ENCODE peak calls at places on chromosomes 3 and 15, in nine cellular contexts. One of them, this sample, is unnamed.

GRCh38 chr3:14535616-14536015 is 4.5 kb downstream of the GRIP2 start:
- DNase-seq in heart left ventricle: peak; percentile 14
- DNase-seq in OCI-LY7: no peak
- DNase-seq in hepatocyte: no peak
- DNase-seq in HCT116: no peak
- DNase-seq in esophagus squamous epithelium: no peak
- DNase-seq in keratinocyte: no peak
- DNase-seq in body of pancreas: no peak
- DNase-seq in right lobe of liver: no peak
- DNase-seq in this sample: no peak

GRCh38 chr3:20108869-20109268 is 68.6 kb downstream of the KAT2B start:
- DNase-seq in heart left ventricle: no peak
- DNase-seq in OCI-LY7: no peak
- DNase-seq in hepatocyte: no peak
- DNase-seq in HCT116: no peak
- DNase-seq in esophagus squamous epithelium: no peak
- DNase-seq in keratinocyte: no peak
- DNase-seq in body of pancreas: peak; percentile 43
- DNase-seq in right lobe of liver: peak; percentile 55
- DNase-seq in this sample: no peak

GRCh38 chr15:73305331-73306211 is 63.2 kb downstream of the HCN4 start:
- DNase-seq in heart left ventricle: peak; percentile 53
- DNase-seq in OCI-LY7: peak; percentile 45
- DNase-seq in hepatocyte: peak; percentile 82
- DNase-seq in HCT116: peak; percentile 61
- DNase-seq in esophagus squamous epithelium: no peak
- DNase-seq in keratinocyte: peak; percentile 21
- DNase-seq in body of pancreas: peak; percentile 33
- DNase-seq in right lobe of liver: no peak
- DNase-seq in this sample: no peak

GRCh38 chr3:141421639-141422319 is 53.5 kb downstream of the ZBTB38 start:
- DNase-seq in heart left ventricle: no peak
- DNase-seq in OCI-LY7: no peak
- DNase-seq in hepatocyte: no peak
- DNase-seq in HCT116: no peak
- DNase-seq in esophagus squamous epithelium: no peak
- DNase-seq in keratinocyte: no peak
- DNase-seq in body of pancreas: no peak
- DNase-seq in right lobe of liver: no peak
- DNase-seq in this sample: no peak

GRCh38 chr3:38640661-38641441 is 8.6 kb downstream of the SCN5A start:
- DNase-seq in heart left ventricle: no peak
- DNase-seq in OCI-LY7: no peak
- DNase-seq in hepatocyte: no peak
- DNase-seq in HCT116: no peak
- DNase-seq in esophagus squamous epithelium: no peak
- DNase-seq in keratinocyte: no peak
- DNase-seq in body of pancreas: no peak
- DNase-seq in right lobe of liver: no peak
- DNase-seq in this sample: no peak

GRCh38 chr15:77455696-77456293 is 35.1 kb downstream of the HMG20A start:
- DNase-seq in heart left ventricle: peak; percentile 42
- DNase-seq in OCI-LY7: no peak
- DNase-seq in hepatocyte: peak; percentile 7
- DNase-seq in HCT116: no peak
- DNase-seq in esophagus squamous epithelium: no peak
- DNase-seq in keratinocyte: no peak
- DNase-seq in body of pancreas: no peak
- DNase-seq in right lobe of liver: no peak
- DNase-seq in this sample: no peak

GRCh38 chr15:75065851-75066509 is 42.6 kb downstream of the PPCDC start:
- DNase-seq in heart left ventricle: no peak
- DNase-seq in OCI-LY7: no peak
- DNase-seq in hepatocyte: no peak
- DNase-seq in HCT116: no peak
- DNase-seq in esophagus squamous epithelium: no peak
- DNase-seq in keratinocyte: no peak
- DNase-seq in body of pancreas: no peak
- DNase-seq in right lobe of liver: no peak
- DNase-seq in this sample: no peak

GRCh38 chr3:120875507-120875906 is 32.5 kb upstream of the STXBP5L start:
- DNase-seq in heart left ventricle: no peak
- DNase-seq in OCI-LY7: no peak
- DNase-seq in hepatocyte: no peak
- DNase-seq in HCT116: no peak
- DNase-seq in esophagus squamous epithelium: no peak
- DNase-seq in keratinocyte: no peak
- DNase-seq in body of pancreas: no peak
- DNase-seq in right lobe of liver: no peak
- DNase-seq in this sample: no peak

GRCh38 chr15:39784125-39784524 is 1.5 kb upstream of the FSIP1 start:
- DNase-seq in heart left ventricle: no peak
- DNase-seq in OCI-LY7: no peak
- DNase-seq in hepatocyte: no peak
- DNase-seq in HCT116: no peak
- DNase-seq in esophagus squamous epithelium: no peak
- DNase-seq in keratinocyte: no peak
- DNase-seq in body of pancreas: no peak
- DNase-seq in right lobe of liver: no peak
- DNase-seq in this sample: no peak

GRCh38 chr3:141462176-141462859 is 24.5 kb upstream of the RASA2 start:
- DNase-seq in heart left ventricle: no peak
- DNase-seq in OCI-LY7: no peak
- DNase-seq in hepatocyte: no peak
- DNase-seq in HCT116: no peak
- DNase-seq in esophagus squamous epithelium: no peak
- DNase-seq in keratinocyte: no peak
- DNase-seq in body of pancreas: no peak
- DNase-seq in right lobe of liver: no peak
- DNase-seq in this sample: no peak

GRCh38 chr3:154657265-154657664 is 227.3 kb upstream of the GPR149 start:
- DNase-seq in heart left ventricle: no peak
- DNase-seq in OCI-LY7: no peak
- DNase-seq in hepatocyte: no peak
- DNase-seq in HCT116: no peak
- DNase-seq in esophagus squamous epithelium: no peak
- DNase-seq in keratinocyte: no peak
- DNase-seq in body of pancreas: no peak
- DNase-seq in right lobe of liver: no peak
- DNase-seq in this sample: no peak

GRCh38 chr3:134309987-134310700 is 59.5 kb upstream of the RYK start:
- DNase-seq in heart left ventricle: no peak
- DNase-seq in OCI-LY7: no peak
- DNase-seq in hepatocyte: peak; percentile 71
- DNase-seq in HCT116: no peak
- DNase-seq in esophagus squamous epithelium: no peak
- DNase-seq in keratinocyte: no peak
- DNase-seq in body of pancreas: no peak
- DNase-seq in right lobe of liver: peak; percentile 66
- DNase-seq in this sample: peak; percentile 51

GRCh38 chr3:128269796-128270195 is 116.5 kb downstream of the EEFSEC start:
- DNase-seq in heart left ventricle: no peak
- DNase-seq in OCI-LY7: no peak
- DNase-seq in hepatocyte: no peak
- DNase-seq in HCT116: no peak
- DNase-seq in esophagus squamous epithelium: no peak
- DNase-seq in keratinocyte: no peak
- DNase-seq in body of pancreas: no peak
- DNase-seq in right lobe of liver: no peak
- DNase-seq in this sample: no peak

GRCh38 chr3:172106989-172107388 is 67.6 kb downstream of the FNDC3B start:
- DNase-seq in heart left ventricle: peak; percentile 29
- DNase-seq in OCI-LY7: peak; percentile 92
- DNase-seq in hepatocyte: no peak
- DNase-seq in HCT116: no peak
- DNase-seq in esophagus squamous epithelium: no peak
- DNase-seq in keratinocyte: no peak
- DNase-seq in body of pancreas: peak; percentile 43
- DNase-seq in right lobe of liver: no peak
- DNase-seq in this sample: no peak

GRCh38 chr15:83015361-83015760 is 3.9 kb upstream of the C15orf40 start:
- DNase-seq in heart left ventricle: no peak
- DNase-seq in OCI-LY7: no peak
- DNase-seq in hepatocyte: no peak
- DNase-seq in HCT116: no peak
- DNase-seq in esophagus squamous epithelium: no peak
- DNase-seq in keratinocyte: no peak
- DNase-seq in body of pancreas: no peak
- DNase-seq in right lobe of liver: no peak
- DNase-seq in this sample: no peak

GRCh38 chr15:83012038-83012490 is 625 bp upstream of the C15orf40 start:
- DNase-seq in heart left ventricle: no peak
- DNase-seq in OCI-LY7: no peak
- DNase-seq in hepatocyte: no peak
- DNase-seq in HCT116: no peak
- DNase-seq in esophagus squamous epithelium: no peak
- DNase-seq in keratinocyte: no peak
- DNase-seq in body of pancreas: no peak
- DNase-seq in right lobe of liver: no peak
- DNase-seq in this sample: no peak

GRCh38 chr15:83014205-83014653 is 2.8 kb upstream of the C15orf40 start:
- DNase-seq in heart left ventricle: no peak
- DNase-seq in OCI-LY7: no peak
- DNase-seq in hepatocyte: no peak
- DNase-seq in HCT116: no peak
- DNase-seq in esophagus squamous epithelium: no peak
- DNase-seq in keratinocyte: no peak
- DNase-seq in body of pancreas: no peak
- DNase-seq in right lobe of liver: no peak
- DNase-seq in this sample: no peak

GRCh38 chr15:83011271-83012037 is at the start of gene C15orf40:
- DNase-seq in heart left ventricle: peak; percentile 95
- DNase-seq in OCI-LY7: peak; percentile 96
- DNase-seq in hepatocyte: peak; percentile 97
- DNase-seq in HCT116: peak; percentile 76
- DNase-seq in esophagus squamous epithelium: peak; percentile 60
- DNase-seq in keratinocyte: peak; percentile 66
- DNase-seq in body of pancreas: peak; percentile 92
- DNase-seq in right lobe of liver: peak; percentile 93
- DNase-seq in this sample: peak; percentile 89

GRCh38 chr15:83010709-83011270 is 649 bp downstream of the C15orf40 start:
- DNase-seq in heart left ventricle: peak; percentile 77
- DNase-seq in OCI-LY7: peak; percentile 82
- DNase-seq in hepatocyte: peak; percentile 86
- DNase-seq in HCT116: peak; percentile 61
- DNase-seq in esophagus squamous epithelium: no peak
- DNase-seq in keratinocyte: no peak
- DNase-seq in body of pancreas: peak; percentile 75
- DNase-seq in right lobe of liver: peak; percentile 71
- DNase-seq in this sample: peak; percentile 70
- TF ChIP-seq CTCF in heart left ventricle: peak; percentile 83
- TF ChIP-seq CTCF in OCI-LY7: peak; percentile 92
- TF ChIP-seq CTCF in hepatocyte: peak; percentile 80
- TF ChIP-seq CTCF in HCT116: peak; percentile 88
- TF ChIP-seq CTCF in esophagus squamous epithelium: peak; percentile 72
- TF ChIP-seq CTCF in keratinocyte: peak; percentile 97
- TF ChIP-seq CTCF in body of pancreas: peak; percentile 10
- TF ChIP-seq CTCF in right lobe of liver: peak; percentile 70
- TF ChIP-seq CTCF in this sample: peak; percentile 70

DNA sequence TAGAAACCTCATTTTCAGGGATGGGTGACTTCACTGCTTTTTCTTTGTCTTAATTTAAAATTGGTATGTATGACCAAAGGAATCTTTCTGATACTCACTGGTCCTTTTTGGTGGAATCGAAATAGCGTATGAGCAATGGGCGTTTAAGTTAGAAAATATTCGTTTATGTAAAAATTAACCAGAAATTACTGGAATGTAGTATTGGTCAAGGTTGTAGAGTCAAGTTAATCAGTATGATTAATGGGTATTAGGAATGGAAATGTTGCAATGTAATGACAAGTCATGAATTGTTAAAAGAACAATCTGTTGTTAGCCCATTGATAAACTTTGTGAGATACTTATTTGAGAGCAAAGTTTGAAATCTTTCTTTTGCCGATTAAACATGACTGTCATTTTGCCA is 36.9 kb downstream of the AKAP13 start:
- DNase-seq in heart left ventricle: no peak
- DNase-seq in OCI-LY7: no peak
- DNase-seq in hepatocyte: no peak
- DNase-seq in HCT116: no peak
- DNase-seq in esophagus squamous epithelium: no peak
- DNase-seq in keratinocyte: no peak
- DNase-seq in body of pancreas: no peak
- DNase-seq in right lobe of liver: no peak
- DNase-seq in this sample: no peak
- H3K4me1 ChIP-seq in heart left ventricle: peaks cover 27% of the 10 kb centered on the region
- H3K4me1 ChIP-seq in OCI-LY7: peaks cover 71% of the 10 kb centered on the region
- H3K4me1 ChIP-seq in hepatocyte: peaks cover 32% of the 10 kb centered on the region
- H3K4me1 ChIP-seq in HCT116: peaks cover 26% of the 10 kb centered on the region
- H3K4me1 ChIP-seq in esophagus squamous epithelium: peaks cover 18% of the 10 kb centered on the region
- H3K4me1 ChIP-seq in keratinocyte: peaks cover 33% of the 10 kb centered on the region
- H3K4me1 ChIP-seq in body of pancreas: peaks cover 58% of the 10 kb centered on the region
- H3K4me1 ChIP-seq in right lobe of liver: peaks cover 30% of the 10 kb centered on the region
- H3K4me1 ChIP-seq in this sample: no peaks in the 10 kb centered on the region

DNA sequence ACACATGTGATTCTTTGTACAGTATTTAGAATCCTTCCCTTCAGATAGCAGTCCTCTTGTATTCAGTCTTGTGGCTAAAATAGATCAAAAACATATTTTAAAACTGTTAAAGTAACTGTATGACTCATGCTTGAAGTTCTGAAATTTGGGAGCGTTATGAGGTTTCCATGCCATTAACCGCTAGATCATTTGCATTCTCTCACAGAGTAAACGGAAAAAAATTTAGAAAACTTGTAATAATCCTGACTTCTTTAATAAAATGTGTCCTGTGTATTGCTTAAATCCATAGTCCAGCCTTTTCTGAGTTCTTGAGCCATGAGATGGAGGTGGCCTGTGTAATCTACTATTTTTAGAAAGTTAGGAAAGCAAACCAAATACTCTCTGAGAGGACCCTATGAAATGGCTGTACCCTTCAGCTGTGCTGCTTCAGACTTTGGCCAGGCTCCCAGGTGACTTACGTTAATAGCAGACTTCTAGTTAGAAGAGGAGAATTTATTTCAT is 33.8 kb downstream of the MBNL1 start:
- DNase-seq in heart left ventricle: peak; percentile 74
- DNase-seq in OCI-LY7: no peak
- DNase-seq in hepatocyte: peak; percentile 48
- DNase-seq in HCT116: no peak
- DNase-seq in esophagus squamous epithelium: no peak
- DNase-seq in keratinocyte: no peak
- DNase-seq in body of pancreas: peak; percentile 80
- DNase-seq in right lobe of liver: peak; percentile 84
- DNase-seq in this sample: no peak
- H3K4me3 ChIP-seq in heart left ventricle: peak overlapping the region; percentile 52
- H3K4me3 ChIP-seq in OCI-LY7: no peak overlapping the region
- H3K4me3 ChIP-seq in hepatocyte: no peak overlapping the region
- H3K4me3 ChIP-seq in HCT116: no peak overlapping the region
- H3K4me3 ChIP-seq in esophagus squamous epithelium: peak overlapping the region; percentile 3
- H3K4me3 ChIP-seq in keratinocyte: no peak overlapping the region
- H3K4me3 ChIP-seq in body of pancreas: no peak overlapping the region
- H3K4me3 ChIP-seq in right lobe of liver: peak overlapping the region; percentile 53
- H3K4me3 ChIP-seq in this sample: peak overlapping the region; percentile 28

DNA sequence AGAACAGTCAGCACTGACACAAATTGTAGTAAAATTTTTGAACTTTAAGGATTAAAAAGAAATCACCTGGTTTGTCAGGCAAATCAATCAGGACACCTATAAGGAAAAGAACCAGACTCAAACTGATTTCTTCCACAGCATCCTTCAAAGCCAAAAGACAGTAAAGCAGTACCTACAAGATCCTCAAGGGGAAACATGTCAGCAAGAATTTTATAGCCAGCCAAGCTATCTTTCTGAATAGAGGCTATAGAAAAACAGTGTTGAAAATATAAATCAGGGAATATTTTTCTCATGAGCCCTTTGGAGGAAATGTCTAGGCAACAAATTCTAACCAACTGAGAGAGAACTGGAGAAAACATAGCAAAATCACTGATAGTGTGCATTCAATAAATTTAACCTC is 301.4 kb upstream of the UBE2E2 start:
- DNase-seq in heart left ventricle: no peak
- DNase-seq in OCI-LY7: no peak
- DNase-seq in hepatocyte: no peak
- DNase-seq in HCT116: no peak
- DNase-seq in esophagus squamous epithelium: no peak
- DNase-seq in keratinocyte: no peak
- DNase-seq in body of pancreas: no peak
- DNase-seq in right lobe of liver: no peak
- DNase-seq in this sample: no peak
- TF ChIP-seq CTCF in heart left ventricle: no peak
- TF ChIP-seq CTCF in OCI-LY7: peak; percentile 34
- TF ChIP-seq CTCF in hepatocyte: no peak
- TF ChIP-seq CTCF in HCT116: no peak
- TF ChIP-seq CTCF in esophagus squamous epithelium: no peak
- TF ChIP-seq CTCF in keratinocyte: no peak
- TF ChIP-seq CTCF in body of pancreas: no peak
- TF ChIP-seq CTCF in right lobe of liver: no peak
- TF ChIP-seq CTCF in this sample: no peak

This sample was measured in right atrium auricular region.